ENCODE peak calls at places on chromosome 22, in four cellular contexts. One of them, this sample, is unnamed. For H3K4me1, the result is how much of the 10 kb centered on the place peaks cover.

GRCh38 chr22:19911540-19912235 is 29.9 kb upstream of the COMT start:
- DNase-seq in right lobe of liver: no peak
- DNase-seq in psoas muscle: no peak
- DNase-seq in lower lobe of right lung: no peak
- DNase-seq in this sample: no peak

GRCh38 chr22:50012201-50013181 is at the start of gene IL17REL:
- DNase-seq in right lobe of liver: peak
- DNase-seq in psoas muscle: no peak
- DNase-seq in lower lobe of right lung: no peak
- DNase-seq in this sample: no peak

GRCh38 chr22:31496735-31497146 is 405 bp downstream of the SFI1 start:
- DNase-seq in right lobe of liver: peak
- DNase-seq in psoas muscle: peak
- DNase-seq in lower lobe of right lung: peak
- DNase-seq in this sample: no peak

GRCh38 chr22:36971305-36971704 is 47.9 kb downstream of the TST start:
- DNase-seq in right lobe of liver: no peak
- DNase-seq in psoas muscle: no peak
- DNase-seq in lower lobe of right lung: no peak
- DNase-seq in this sample: peak

GRCh38 chr22:24471570-24471969 is 23.6 kb upstream of the UPB1 start:
- DNase-seq in right lobe of liver: no peak
- DNase-seq in psoas muscle: peak
- DNase-seq in lower lobe of right lung: no peak
- DNase-seq in this sample: no peak

GRCh38 chr22:27482414-27482813 is 319.1 kb downstream of the MN1 start:
- DNase-seq in right lobe of liver: no peak
- DNase-seq in psoas muscle: no peak
- DNase-seq in lower lobe of right lung: no peak
- DNase-seq in this sample: no peak

GRCh38 chr22:48757581-48757980 is 1070.1 kb downstream of the BRD1 start:
- DNase-seq in right lobe of liver: no peak
- DNase-seq in psoas muscle: no peak
- DNase-seq in lower lobe of right lung: peak
- DNase-seq in this sample: no peak

GRCh38 chr22:37746366-37747089 is 49.7 kb downstream of the TRIOBP start:
- DNase-seq in right lobe of liver: peak
- DNase-seq in psoas muscle: peak
- DNase-seq in lower lobe of right lung: peak
- DNase-seq in this sample: no peak

GRCh38 chr22:38205261-38206128 is 3.7 kb downstream of the MAFF start:
- DNase-seq in right lobe of liver: no peak
- DNase-seq in psoas muscle: peak
- DNase-seq in lower lobe of right lung: peak
- DNase-seq in this sample: no peak

GRCh38 chr22:44639891-44640617 is 62.0 kb upstream of the PRR5 start:
- DNase-seq in right lobe of liver: no peak
- DNase-seq in psoas muscle: no peak
- DNase-seq in lower lobe of right lung: peak
- DNase-seq in this sample: no peak

GRCh38 chr22:32204856-32205722 is at the start of gene RFPL2:
- DNase-seq in right lobe of liver: peak
- DNase-seq in psoas muscle: no peak
- DNase-seq in lower lobe of right lung: peak
- DNase-seq in this sample: peak

GRCh38 chr22:44256085-44256484 is 56.7 kb downstream of the SHISAL1 start:
- DNase-seq in right lobe of liver: no peak
- DNase-seq in psoas muscle: no peak
- DNase-seq in lower lobe of right lung: no peak
- DNase-seq in this sample: no peak

GRCh38 chr22:41417622-41418390 is 28.8 kb downstream of the TOB2 start:
- DNase-seq in right lobe of liver: peak
- DNase-seq in psoas muscle: peak
- DNase-seq in lower lobe of right lung: peak
- DNase-seq in this sample: no peak

GRCh38 chr22:20243545-20244249 is 24.4 kb downstream of the RTN4R start:
- DNase-seq in right lobe of liver: peak
- DNase-seq in psoas muscle: no peak
- DNase-seq in lower lobe of right lung: peak
- DNase-seq in this sample: peak

GRCh38 chr22:19287889-19288288 is 3.6 kb downstream of the CLTCL1 start:
- DNase-seq in right lobe of liver: no peak
- DNase-seq in psoas muscle: no peak
- DNase-seq in lower lobe of right lung: no peak
- DNase-seq in this sample: no peak

DNA sequence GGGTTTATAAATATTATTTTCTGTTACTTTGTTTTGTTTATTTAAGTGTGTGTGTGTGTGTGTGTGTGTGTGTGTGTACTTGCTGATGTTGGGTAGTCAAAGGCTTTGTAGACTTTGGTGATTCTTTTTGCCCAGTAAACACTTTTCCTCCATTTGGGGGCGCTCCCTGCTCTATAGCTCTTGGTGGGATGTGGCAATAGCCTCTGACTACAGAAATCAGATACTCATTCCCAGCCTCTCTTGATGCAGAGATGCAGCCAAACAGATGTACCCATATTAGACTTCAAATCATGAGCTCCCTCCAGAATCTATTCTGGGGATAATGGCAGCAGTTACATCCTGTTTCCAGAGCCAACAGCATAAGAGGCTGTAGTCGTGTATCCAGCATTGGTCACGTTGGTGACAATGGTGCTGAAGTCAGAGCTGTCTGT is 33.4 kb upstream of the APOL5 start:
- DNase-seq in right lobe of liver: no peak
- DNase-seq in psoas muscle: no peak
- DNase-seq in lower lobe of right lung: no peak
- DNase-seq in this sample: no peak
- TF ChIP-seq CTCF in right lobe of liver: no peak
- TF ChIP-seq CTCF in psoas muscle: peak
- TF ChIP-seq CTCF in lower lobe of right lung: no peak
- TF ChIP-seq CTCF in this sample: peak

GRCh38 chr22:42794551-42795510 is 62.2 kb downstream of the ARFGAP3 start:
- DNase-seq in right lobe of liver: no peak
- DNase-seq in psoas muscle: no peak
- DNase-seq in lower lobe of right lung: no peak
- DNase-seq in this sample: no peak

GRCh38 chr22:42791721-42792452 is 65.2 kb downstream of the ARFGAP3 start:
- DNase-seq in right lobe of liver: no peak
- DNase-seq in psoas muscle: peak
- DNase-seq in lower lobe of right lung: no peak
- DNase-seq in this sample: no peak

GRCh38 chr22:42792909-42793847 is 63.9 kb downstream of the ARFGAP3 start:
- DNase-seq in right lobe of liver: peak
- DNase-seq in psoas muscle: peak
- DNase-seq in lower lobe of right lung: no peak
- DNase-seq in this sample: no peak

GRCh38 chr22:42792453-42792908 is 64.6 kb downstream of the ARFGAP3 start:
- DNase-seq in right lobe of liver: no peak
- DNase-seq in psoas muscle: no peak
- DNase-seq in lower lobe of right lung: no peak
- DNase-seq in this sample: no peak

GRCh38 chr22:42793848-42794405 is 63.1 kb downstream of the ARFGAP3 start:
- DNase-seq in right lobe of liver: no peak
- DNase-seq in psoas muscle: no peak
- DNase-seq in lower lobe of right lung: no peak
- DNase-seq in this sample: no peak
- H3K4me1 ChIP-seq in right lobe of liver: under half
- H3K4me1 ChIP-seq in psoas muscle: under half
- H3K4me1 ChIP-seq in lower lobe of right lung: under half
- H3K4me1 ChIP-seq in this sample: under half

GRCh38 chr22:29702025-29702930 is 17.5 kb upstream of the CABP7 start:
- DNase-seq in right lobe of liver: no peak
- DNase-seq in psoas muscle: no peak
- DNase-seq in lower lobe of right lung: no peak
- DNase-seq in this sample: no peak
- TF ChIP-seq CTCF in right lobe of liver: no peak
- TF ChIP-seq CTCF in psoas muscle: no peak
- TF ChIP-seq CTCF in lower lobe of right lung: no peak
- TF ChIP-seq CTCF in this sample: peak

GRCh38 chr22:40041738-40042137 is 47.0 kb downstream of the FAM83F start:
- DNase-seq in right lobe of liver: no peak
- DNase-seq in psoas muscle: no peak
- DNase-seq in lower lobe of right lung: no peak
- DNase-seq in this sample: no peak

GRCh38 chr22:40042312-40042711 is 47.6 kb downstream of the FAM83F start:
- DNase-seq in right lobe of liver: no peak
- DNase-seq in psoas muscle: no peak
- DNase-seq in lower lobe of right lung: no peak
- DNase-seq in this sample: no peak

GRCh38 chr22:40039482-40039881 is 44.7 kb downstream of the FAM83F start:
- DNase-seq in right lobe of liver: no peak
- DNase-seq in psoas muscle: no peak
- DNase-seq in lower lobe of right lung: no peak
- DNase-seq in this sample: no peak

GRCh38 chr22:40043086-40043485 is 48.3 kb downstream of the FAM83F start:
- DNase-seq in right lobe of liver: peak
- DNase-seq in psoas muscle: peak
- DNase-seq in lower lobe of right lung: no peak
- DNase-seq in this sample: no peak

GRCh38 chr22:40040927-40041326 is 46.2 kb downstream of the FAM83F start:
- DNase-seq in right lobe of liver: no peak
- DNase-seq in psoas muscle: peak
- DNase-seq in lower lobe of right lung: no peak
- DNase-seq in this sample: peak
- H3K4me1 ChIP-seq in right lobe of liver: under half
- H3K4me1 ChIP-seq in psoas muscle: under half
- H3K4me1 ChIP-seq in lower lobe of right lung: under half
- H3K4me1 ChIP-seq in this sample: under half

GRCh38 chr22:35564975-35565867 is 24.6 kb downstream of the RASD2 start:
- DNase-seq in right lobe of liver: no peak
- DNase-seq in psoas muscle: no peak
- DNase-seq in lower lobe of right lung: no peak
- DNase-seq in this sample: no peak
- TF ChIP-seq CTCF in right lobe of liver: no peak
- TF ChIP-seq CTCF in psoas muscle: no peak
- TF ChIP-seq CTCF in lower lobe of right lung: no peak
- TF ChIP-seq CTCF in this sample: no peak

GRCh38 chr22:22150457-22150856 is 94.1 kb upstream of the VPREB1 start:
- DNase-seq in right lobe of liver: no peak
- DNase-seq in psoas muscle: no peak
- DNase-seq in lower lobe of right lung: no peak
- DNase-seq in this sample: no peak

GRCh38 chr22:22154068-22154467 is 90.5 kb upstream of the VPREB1 start:
- DNase-seq in right lobe of liver: no peak
- DNase-seq in psoas muscle: no peak
- DNase-seq in lower lobe of right lung: no peak
- DNase-seq in this sample: no peak

GRCh38 chr22:22148905-22149304 is 95.7 kb upstream of the VPREB1 start:
- DNase-seq in right lobe of liver: no peak
- DNase-seq in psoas muscle: no peak
- DNase-seq in lower lobe of right lung: no peak
- DNase-seq in this sample: no peak

GRCh38 chr22:22155607-22156006 is 89.0 kb upstream of the VPREB1 start:
- DNase-seq in right lobe of liver: no peak
- DNase-seq in psoas muscle: no peak
- DNase-seq in lower lobe of right lung: no peak
- DNase-seq in this sample: no peak

DNA sequence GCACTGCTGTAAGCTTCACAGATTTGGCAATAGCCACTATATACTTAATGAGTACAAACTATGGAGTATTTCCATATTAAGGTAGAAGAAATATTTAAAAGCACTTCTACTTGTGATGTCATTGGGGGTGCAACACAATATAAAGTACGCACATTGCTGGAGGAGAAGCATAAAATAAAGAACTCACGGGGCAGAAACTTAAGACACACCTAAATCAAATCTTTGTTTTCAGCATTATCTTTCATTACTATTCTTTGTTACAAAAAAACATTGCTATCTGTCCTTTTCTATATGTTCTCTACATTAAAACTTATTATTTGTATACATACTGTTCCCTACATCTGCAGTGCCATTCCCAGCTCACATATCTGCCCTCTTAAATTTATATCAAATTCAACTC is 93.3 kb upstream of the VPREB1 start:
- DNase-seq in right lobe of liver: no peak
- DNase-seq in psoas muscle: no peak
- DNase-seq in lower lobe of right lung: no peak
- DNase-seq in this sample: no peak
- H3K4me1 ChIP-seq in right lobe of liver: under half
- H3K4me1 ChIP-seq in psoas muscle: under half
- H3K4me1 ChIP-seq in lower lobe of right lung: under half
- H3K4me1 ChIP-seq in this sample: under half

GRCh38 chr22:16933924-16934282 is 74.1 kb downstream of the GAB4 start:
- DNase-seq in right lobe of liver: no peak
- DNase-seq in psoas muscle: no peak
- DNase-seq in lower lobe of right lung: no peak
- DNase-seq in this sample: no peak

GRCh38 chr22:16936625-16937024 is 71.4 kb downstream of the GAB4 start:
- DNase-seq in right lobe of liver: no peak
- DNase-seq in psoas muscle: no peak
- DNase-seq in lower lobe of right lung: no peak
- DNase-seq in this sample: no peak

GRCh38 chr22:16933274-16933923 is 74.6 kb downstream of the GAB4 start:
- DNase-seq in right lobe of liver: no peak
- DNase-seq in psoas muscle: no peak
- DNase-seq in lower lobe of right lung: no peak
- DNase-seq in this sample: peak

GRCh38 chr22:16935209-16935608 is 72.8 kb downstream of the GAB4 start:
- DNase-seq in right lobe of liver: no peak
- DNase-seq in psoas muscle: no peak
- DNase-seq in lower lobe of right lung: no peak
- DNase-seq in this sample: no peak

GRCh38 chr22:16932577-16932976 is 75.4 kb downstream of the GAB4 start:
- DNase-seq in right lobe of liver: no peak
- DNase-seq in psoas muscle: no peak
- DNase-seq in lower lobe of right lung: no peak
- DNase-seq in this sample: no peak
- TF ChIP-seq CTCF in right lobe of liver: no peak
- TF ChIP-seq CTCF in psoas muscle: peak
- TF ChIP-seq CTCF in lower lobe of right lung: no peak
- TF ChIP-seq CTCF in this sample: no peak

GRCh38 chr22:23184100-23184763 is 3.9 kb downstream of the BCR start:
- DNase-seq in right lobe of liver: no peak
- DNase-seq in psoas muscle: no peak
- DNase-seq in lower lobe of right lung: no peak
- DNase-seq in this sample: no peak
- H3K4me1 ChIP-seq in right lobe of liver: under half
- H3K4me1 ChIP-seq in psoas muscle: under half
- H3K4me1 ChIP-seq in lower lobe of right lung: half or more
- H3K4me1 ChIP-seq in this sample: under half